ENCODE peak calls at places on chromosome 12, in five cellular contexts. D is A549, B is lung, E is gastrocnemius medialis, O is tibial artery. Y is an unnamed sample.

GRCh38 chr12:91870872-91871707 is 274.6 kb downstream of the BTG1 start:
- DNase-seq in D (no peak), B (no peak), E (no peak), O (no peak), Y (no peak)

GRCh38 chr12:92629349-92630065 is 73.3 kb upstream of the PLEKHG7 start:
- DNase-seq in D (no peak), B (no peak), E (no peak), O (no peak), Y (no peak)

GRCh38 chr12:64085996-64086395 is 136.1 kb downstream of the KICS2 start:
- DNase-seq in D (no peak), B (no peak), E (no peak), O (no peak), Y (no peak)

GRCh38 chr12:129819391-129819790 is 84.4 kb downstream of the TMEM132D start:
- DNase-seq in D (no peak), B (no peak), E (no peak), O (no peak), Y (no peak)

GRCh38 chr12:76680940-76681339 is 83.0 kb upstream of the ZDHHC17 start:
- DNase-seq in D (no peak), B (no peak), E (no peak), O (no peak), Y (no peak)

GRCh38 chr12:20438307-20438779 is 70.0 kb downstream of the PDE3A start:
- DNase-seq in D (no peak), B (no peak), E (no peak), O (no peak), Y (no peak)

GRCh38 chr12:120006248-120006975 is 17.4 kb downstream of the BICDL1 start:
- DNase-seq in D (no peak), B (no peak), E (no peak), O (no peak), Y (no peak)

GRCh38 chr12:118290130-118290529 is 82.6 kb downstream of the TAOK3 start:
- DNase-seq in D (no peak), B (no peak), E (no peak), O (no peak), Y (no peak)

GRCh38 chr12:10952645-10953044 is 13.6 kb upstream of the TAS2R14 start:
- DNase-seq in D (no peak), B (no peak), E (peak), O (no peak), Y (peak)

GRCh38 chr12:89326260-89327040 is 25.9 kb downstream of the DUSP6 start:
- DNase-seq in D (no peak), B (no peak), E (no peak), O (no peak), Y (no peak)

GRCh38 chr12:60345442-60345841 is 749.6 kb downstream of the SLC16A7 start:
- DNase-seq in D (no peak), B (no peak), E (no peak), O (no peak), Y (no peak)

GRCh38 chr12:124720019-124720686 is 143.5 kb downstream of the SCARB1 start:
- DNase-seq in D (peak), B (no peak), E (no peak), O (no peak), Y (no peak)

GRCh38 chr12:116601524-116601923 is 42.3 kb downstream of the MAP1LC3B2 start:
- DNase-seq in D (no peak), B (no peak), E (no peak), O (no peak), Y (no peak)

GRCh38 chr12:90152897-90153624 is 444.4 kb upstream of the ATP2B1 start:
- DNase-seq in D (no peak), B (no peak), E (no peak), O (no peak), Y (no peak)

GRCh38 chr12:122327494-122328385 is 61.4 kb upstream of the VPS33A start:
- DNase-seq in D (no peak), B (no peak), E (no peak), O (no peak), Y (no peak)
- H3K27ac ChIP-seq in D (no peak), B (no peak), E (peak), O (no peak), Y (no peak)

DNA sequence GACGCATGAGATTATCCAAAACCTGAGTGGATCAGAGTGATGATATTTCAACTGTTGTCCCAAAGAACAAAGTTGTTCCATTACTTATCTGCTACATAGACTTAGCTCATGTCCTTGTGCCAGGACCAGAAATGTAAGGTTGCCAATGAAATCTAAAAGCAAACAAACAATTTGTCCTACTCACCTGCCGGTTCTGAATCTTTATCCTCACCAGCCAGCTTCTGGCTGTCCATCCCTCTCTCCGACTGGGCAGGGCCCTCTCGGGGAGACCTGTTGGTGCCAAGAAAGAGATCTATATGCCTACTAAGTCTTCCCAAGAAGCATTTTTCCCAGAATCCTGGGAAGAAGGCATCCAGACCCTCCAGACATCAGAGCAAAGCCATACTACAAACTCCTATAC is 5.5 kb downstream of the KMT2D start:
- DNase-seq in D (no peak), B (no peak), E (no peak), O (no peak), Y (no peak)
- TF ChIP-seq CTCF in D (no peak), B (no peak), E (no peak), O (no peak), Y (no peak)

DNA sequence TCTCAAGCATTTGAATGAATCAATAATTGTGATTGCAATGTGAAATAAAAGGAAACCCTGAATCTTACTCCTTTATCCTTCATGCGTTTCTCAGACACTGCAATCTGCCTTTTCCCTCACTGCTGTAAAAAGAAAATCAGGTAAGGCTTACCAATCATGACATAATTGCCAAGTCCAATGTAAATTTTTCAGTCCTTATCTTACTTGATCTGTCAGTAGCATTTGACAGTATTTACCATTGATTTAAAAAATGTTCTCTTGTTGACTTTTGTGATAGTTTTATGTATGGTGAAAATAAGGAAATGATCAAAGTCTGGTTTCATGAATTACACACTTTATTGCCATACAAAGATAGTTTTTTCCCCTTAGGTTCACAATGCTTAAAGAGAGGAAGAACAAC is 53.2 kb downstream of the ETNK1 start:
- DNase-seq in D (no peak), B (no peak), E (no peak), O (no peak), Y (no peak)
- H3K4me3 ChIP-seq in D (no peak), B (no peak), E (no peak), O (no peak), Y (no peak)

DNA sequence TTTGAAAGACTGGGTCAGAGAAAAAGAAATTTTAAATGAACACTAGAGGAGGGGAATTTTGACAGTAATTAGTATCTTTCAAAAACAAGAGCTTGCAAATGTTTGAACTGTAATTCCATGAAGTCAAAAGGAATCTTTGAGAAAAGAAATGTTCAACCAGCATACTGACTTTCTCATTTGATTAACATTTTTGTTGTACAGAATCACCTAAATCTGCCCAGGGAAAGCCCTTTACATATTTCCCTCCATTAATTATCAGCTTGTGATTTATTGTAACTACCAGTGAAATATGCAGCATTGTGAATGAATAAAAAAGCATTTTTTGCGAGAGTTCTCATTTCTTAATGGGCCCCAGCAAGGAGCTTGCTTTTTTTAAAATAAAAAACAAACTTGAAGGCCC is 61.2 kb upstream of the CCDC91 start:
- DNase-seq in D (no peak), B (no peak), E (no peak), O (no peak), Y (no peak)
- H3K27ac ChIP-seq in D (no peak), B (no peak), E (no peak), O (no peak), Y (no peak)

DNA sequence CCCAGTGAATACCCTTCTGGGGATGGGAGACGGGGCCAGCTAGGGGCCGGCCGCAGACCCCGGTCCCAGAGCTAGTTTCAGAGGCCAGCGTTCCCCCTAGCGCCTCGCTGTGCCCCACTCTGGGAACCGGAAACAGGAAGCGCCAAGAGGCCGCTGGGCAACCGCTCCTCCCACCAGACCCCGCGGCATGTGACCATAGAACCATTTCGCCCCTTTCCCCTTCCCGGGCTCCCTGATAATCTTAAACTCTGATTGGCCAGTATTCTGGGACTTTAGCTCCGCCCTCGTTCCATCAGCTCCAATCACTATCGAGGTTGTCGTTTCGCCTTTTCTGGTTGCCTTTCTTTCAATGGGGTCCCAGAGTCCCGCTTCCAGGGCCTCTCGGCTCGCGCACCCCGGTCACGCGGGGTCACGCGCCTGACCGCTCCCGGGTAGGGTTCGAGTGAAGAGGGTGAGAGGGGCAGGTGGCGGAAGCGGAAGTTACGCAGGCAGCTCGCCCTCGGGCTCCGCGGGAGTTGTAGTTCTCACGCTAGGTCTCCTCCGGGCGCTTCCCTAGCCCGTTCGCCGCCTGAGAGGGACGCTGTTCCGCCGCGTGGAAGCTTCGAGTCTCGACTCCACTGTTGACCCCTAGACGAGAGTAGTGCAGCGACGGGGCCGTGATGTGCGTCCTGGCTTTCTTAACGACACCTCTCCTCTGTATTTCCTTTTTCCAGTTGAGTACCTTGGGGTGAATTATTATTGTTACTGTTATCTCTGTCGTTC is at the start of gene M6PR:
- DNase-seq in D (peak), B (peak), E (peak), O (peak), Y (peak)
- TF ChIP-seq CTCF in D (peak), B (peak), E (peak), O (peak), Y (peak)

GRCh38 chr12:2411586-2412304 is 359.0 kb downstream of the CACNA1C start:
- DNase-seq in D (no peak), B (no peak), E (no peak), O (no peak), Y (no peak)
- H3K4me3 ChIP-seq in D (no peak), B (no peak), E (no peak), O (no peak), Y (no peak)

GRCh38 chr12:51852404-51853137 is 4.1 kb upstream of the FIGNL2 start:
- DNase-seq in D (no peak), B (no peak), E (no peak), O (no peak), Y (no peak)

GRCh38 chr12:51850081-51850932 is 1.8 kb upstream of the FIGNL2 start:
- DNase-seq in D (no peak), B (no peak), E (no peak), O (no peak), Y (no peak)

GRCh38 chr12:51851408-51852097 is 3.0 kb upstream of the FIGNL2 start:
- DNase-seq in D (no peak), B (no peak), E (peak), O (peak), Y (no peak)

GRCh38 chr12:51848843-51849735 is 571 bp upstream of the FIGNL2 start:
- DNase-seq in D (no peak), B (no peak), E (no peak), O (no peak), Y (peak)

GRCh38 chr12:51850933-51851244 is 2.4 kb upstream of the FIGNL2 start:
- DNase-seq in D (no peak), B (no peak), E (no peak), O (no peak), Y (no peak)
- H3K27ac ChIP-seq in D (no peak), B (peak), E (no peak), O (no peak), Y (peak)

GRCh38 chr12:104204690-104205480 is 10.7 kb upstream of the TXNRD1 start:
- DNase-seq in D (no peak), B (no peak), E (no peak), O (no peak), Y (no peak)

GRCh38 chr12:104197264-104197663 is 18.3 kb upstream of the TXNRD1 start:
- DNase-seq in D (no peak), B (no peak), E (no peak), O (no peak), Y (no peak)

GRCh38 chr12:104201238-104202001 is 14.2 kb upstream of the TXNRD1 start:
- DNase-seq in D (peak), B (peak), E (peak), O (peak), Y (no peak)

GRCh38 chr12:104199964-104200363 is 15.6 kb upstream of the TXNRD1 start:
- DNase-seq in D (no peak), B (no peak), E (no peak), O (no peak), Y (no peak)
- TF ChIP-seq CTCF in D (no peak), B (no peak), E (no peak), O (no peak), Y (no peak)

Y was measured in heart right ventricle.